ENCODE peak calls at places on chromosomes 5 and 9, in six cellular contexts. M, J, F, N, V and U are unnamed samples.

GRCh38 chr9:127898433-127899199 is 787 bp downstream of the ST6GALNAC6 start:
- DNase-seq in N (peak), J (peak), F (no peak), M (peak), V (no peak), U (no peak)

GRCh38 chr9:109401990-109402318 is 81.1 kb upstream of the EPB41L4B start:
- DNase-seq in V (no peak), N (no peak), F (no peak), M (peak), J (no peak), U (no peak)

GRCh38 chr9:93536874-93537273 is 39.5 kb upstream of the PHF2 start:
- DNase-seq in J (no peak), M (no peak), V (no peak), N (no peak), F (no peak), U (peak)

GRCh38 chr5:105167092-105167491 is 1604.5 kb upstream of the NUDT12 start:
- DNase-seq in M (no peak), N (no peak), J (no peak), V (no peak), F (no peak), U (peak)

GRCh38 chr9:82466616-82467251 is 478.2 kb downstream of the SPATA31D1 start:
- DNase-seq in M (peak), J (peak), N (peak), V (peak), F (peak), U (peak)

GRCh38 chr5:173689713-173690360 is 73.4 kb upstream of the BOD1 start:
- DNase-seq in M (no peak), V (no peak), J (no peak), N (no peak), F (no peak), U (no peak)

GRCh38 chr5:126477681-126478117 is 54.5 kb downstream of the GRAMD2B start:
- DNase-seq in J (no peak), M (no peak), F (no peak), N (no peak), V (no peak), U (no peak)

GRCh38 chr9:131524578-131525315 is 6.3 kb downstream of the UCK1 start:
- DNase-seq in J (no peak), F (no peak), N (peak), M (peak), V (no peak), U (no peak)

GRCh38 chr5:166488560-166488959 is 1802.9 kb upstream of the WWC1 start:
- DNase-seq in V (no peak), N (no peak), M (no peak), F (no peak), J (no peak), U (no peak)

GRCh38 chr5:91219803-91220371 is 163.2 kb downstream of the ARRDC3 start:
- DNase-seq in J (no peak), V (no peak), M (peak), N (no peak), F (no peak), U (peak)

GRCh38 chr9:17476401-17476800 is 102.5 kb upstream of the SH3GL2 start:
- DNase-seq in M (no peak), N (no peak), V (no peak), F (no peak), J (no peak), U (no peak)

GRCh38 chr5:32323741-32324140 is 11.0 kb upstream of the MTMR12 start:
- DNase-seq in F (no peak), M (no peak), J (peak), N (no peak), V (no peak), U (peak)

GRCh38 chr9:124389146-124389939 is 25.9 kb downstream of the PSMB7 start:
- DNase-seq in M (no peak), F (no peak), J (no peak), N (no peak), V (no peak), U (no peak)

GRCh38 chr5:138789771-138790242 is 36.6 kb downstream of the CTNNA1 start:
- DNase-seq in J (no peak), V (no peak), M (peak), N (peak), F (peak), U (peak)

GRCh38 chr5:36444582-36444999 is 142.9 kb upstream of the RANBP3L start:
- DNase-seq in M (no peak), J (no peak), F (no peak), V (no peak), N (no peak), U (no peak)
- H2BK15ac ChIP-seq in M (no peak), J (no peak), F (no peak), V (no peak), N (no peak), U (no peak)

GRCh38 chr5:80884851-80885697 is 75.1 kb upstream of the RASGRF2 start:
- DNase-seq in N (peak), M (peak), F (no peak), J (no peak), V (no peak), U (no peak)
- H2BK15ac ChIP-seq in N (no peak), M (no peak), F (no peak), J (no peak), V (no peak), U (no peak)

GRCh38 chr9:81410201-81410600 is 279.1 kb downstream of the TLE1 start:
- DNase-seq in N (peak), M (peak), V (no peak), J (no peak), F (no peak), U (no peak)
- H2BK15ac ChIP-seq in N (no peak), M (peak), V (no peak), J (no peak), F (no peak), U (no peak)

DNA sequence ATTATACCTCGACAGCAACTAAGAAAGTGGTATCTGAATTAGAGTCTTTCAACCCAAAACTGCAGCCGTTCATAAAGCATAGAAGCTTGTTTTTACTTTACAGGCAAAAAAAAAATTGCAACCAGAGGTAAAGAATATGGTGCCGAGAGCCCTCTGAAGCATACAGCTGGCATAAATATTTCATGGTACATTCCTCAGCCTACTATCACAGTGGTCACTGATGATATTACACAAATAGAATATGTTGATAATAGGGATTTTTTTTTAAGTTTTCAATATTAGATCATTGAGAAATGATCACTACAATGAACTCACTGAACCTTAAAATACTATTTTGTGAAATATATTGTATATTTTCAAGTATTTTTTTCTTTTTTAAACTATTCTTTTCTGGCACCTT is 6.2 kb upstream of the SMC2 start:
- DNase-seq in V (no peak), M (no peak), J (no peak), N (no peak), F (no peak), U (no peak)
- H2BK15ac ChIP-seq in V (no peak), M (no peak), J (no peak), N (no peak), F (no peak), U (no peak)

DNA sequence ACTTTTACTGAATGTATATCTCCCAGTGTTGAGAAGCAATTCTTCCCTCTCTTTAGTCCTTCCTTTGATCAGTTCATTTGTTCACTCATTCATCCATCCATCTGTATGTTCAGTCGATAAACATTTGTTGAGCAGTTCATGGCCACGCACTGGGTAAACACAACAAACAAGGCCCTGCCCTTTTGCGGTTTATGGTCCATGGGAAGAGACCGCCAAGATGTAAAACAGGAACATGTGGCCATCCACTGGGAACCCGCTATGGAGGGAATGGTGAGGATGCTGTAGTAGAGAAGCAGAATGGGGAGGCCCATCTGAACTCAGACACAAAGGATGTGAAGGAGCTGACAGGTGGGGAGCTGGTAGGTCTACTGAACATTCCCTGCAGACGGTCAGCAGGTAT is 102.7 kb upstream of the SPRY4 start:
- DNase-seq in F (no peak), J (no peak), N (peak), V (no peak), M (no peak), U (no peak)
- H2BK15ac ChIP-seq in F (no peak), J (no peak), N (peak), V (peak), M (no peak), U (no peak)

DNA sequence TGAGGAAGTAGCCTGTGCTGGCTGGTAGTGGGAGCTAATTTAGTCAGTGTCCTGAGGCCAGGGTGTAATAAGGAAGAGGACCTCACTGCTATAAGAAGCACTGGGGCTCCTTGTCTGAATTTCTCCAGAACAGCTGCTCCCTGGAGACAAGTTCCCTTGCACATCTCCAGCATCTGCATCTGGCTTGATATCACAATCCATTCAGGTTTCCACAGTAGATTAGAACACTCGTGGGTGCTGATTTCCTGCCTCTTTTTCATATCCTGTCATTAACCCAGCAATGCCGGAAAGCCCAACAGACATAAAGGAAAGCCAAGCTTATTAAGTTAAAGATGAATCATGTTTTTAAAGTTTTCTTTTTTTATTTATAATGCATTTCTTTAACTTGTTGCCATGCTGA is 232.3 kb upstream of the WWC1 start:
- DNase-seq in M (no peak), V (no peak), J (no peak), F (no peak), N (no peak), U (no peak)
- H2BK15ac ChIP-seq in M (no peak), V (no peak), J (no peak), F (no peak), N (no peak), U (no peak)